ENCODE peak calls at places on chromosomes 12 and 14, in nine cellular contexts. T is RWPE2; I is Panc1; W is psoas muscle; Z is heart right ventricle; Q is thyroid gland; E is uterus; H is naive thymus-derived CD4-positive, alpha-beta T cell; X is Peyer's patch. P is an unnamed sample.

GRCh38 chr12:6539276-6540134 is 5.2 kb downstream of the GAPDH start:
- DNase-seq in T (no peak), I (no peak), W (no peak), Z (no peak), Q (no peak), E (no peak), H (no peak), X (no peak), P (no peak)

GRCh38 chr14:33061667-33062325 is 123.1 kb downstream of the NPAS3 start:
- DNase-seq in T (no peak), I (no peak), W (no peak), Z (no peak), Q (no peak), E (no peak), H (no peak), X (no peak), P (no peak)

GRCh38 chr12:90085491-90086274 is 377.0 kb upstream of the ATP2B1 start:
- DNase-seq in T (no peak), I (no peak), W (no peak), Z (no peak), Q (no peak), E (no peak), H (no peak), X (no peak), P (no peak)

GRCh38 chr14:104731249-104731924 is 7.4 kb downstream of the ADSS1 start:
- DNase-seq in T (no peak), I (no peak), W (no peak), Z (no peak), Q (no peak), E (no peak), H (no peak), X (no peak), P (no peak)

GRCh38 chr12:60266381-60266852 is 670.6 kb downstream of the SLC16A7 start:
- DNase-seq in T (no peak), I (peak; percentile 88), W (no peak), Z (no peak), Q (no peak), E (no peak), H (no peak), X (no peak), P (no peak)

GRCh38 chr12:91111366-91112321 is at the start of gene LUM:
- DNase-seq in T (no peak), I (no peak), W (peak; percentile 47), Z (peak; percentile 42), Q (peak; percentile 18), E (peak; percentile 41), H (no peak), X (peak; percentile 18), P (peak; percentile 74)

GRCh38 chr14:99261916-99262787 is 9.8 kb downstream of the BCL11B start:
- DNase-seq in T (peak; percentile 43), I (no peak), W (no peak), Z (no peak), Q (no peak), E (no peak), H (peak; percentile 93), X (peak; percentile 83), P (no peak)

GRCh38 chr14:77638738-77639137 is 22.3 kb upstream of the SPTLC2 start:
- DNase-seq in T (peak; percentile 85), I (no peak), W (no peak), Z (no peak), Q (no peak), E (no peak), H (no peak), X (no peak), P (no peak)

GRCh38 chr14:34301107-34301734 is 160.8 kb downstream of the SPTSSA start:
- DNase-seq in T (no peak), I (no peak), W (no peak), Z (no peak), Q (no peak), E (no peak), H (no peak), X (no peak), P (no peak)

GRCh38 chr12:5096241-5096880 is 52.7 kb downstream of the KCNA5 start:
- DNase-seq in T (no peak), I (no peak), W (no peak), Z (no peak), Q (no peak), E (no peak), H (no peak), X (no peak), P (no peak)

GRCh38 chr14:70882771-70883492 is 24.3 kb upstream of the PCNX1 start:
- DNase-seq in T (no peak), I (no peak), W (no peak), Z (peak; percentile 20), Q (no peak), E (no peak), H (no peak), X (no peak), P (no peak)

GRCh38 chr12:108017658-108018057 is 111.4 kb upstream of the WSCD2 start:
- DNase-seq in T (no peak), I (no peak), W (no peak), Z (no peak), Q (no peak), E (no peak), H (no peak), X (no peak), P (no peak)

GRCh38 chr12:128425883-128426282 is 158.9 kb downstream of the TMEM132C start:
- DNase-seq in T (no peak), I (no peak), W (no peak), Z (no peak), Q (no peak), E (no peak), H (no peak), X (no peak), P (no peak)

GRCh38 chr12:105220929-105221290 is 15.1 kb downstream of the APPL2 start:
- DNase-seq in T (no peak), I (no peak), W (no peak), Z (no peak), Q (no peak), E (no peak), H (no peak), X (no peak), P (no peak)

GRCh38 chr12:69332815-69333358 is 15.3 kb upstream of the LYZ start:
- DNase-seq in T (no peak), I (no peak), W (no peak), Z (no peak), Q (no peak), E (no peak), H (no peak), X (no peak), P (no peak)

GRCh38 chr12:538731-539539 is 79.2 kb downstream of the B4GALNT3 start:
- DNase-seq in T (no peak), I (no peak), W (peak; percentile 68), Z (peak; percentile 55), Q (peak; percentile 62), E (no peak), H (peak; percentile 89), X (no peak), P (no peak)

GRCh38 chr14:77309122-77309521 is 11.6 kb downstream of the POMT2 start:
- DNase-seq in T (no peak), I (no peak), W (no peak), Z (no peak), Q (no peak), E (no peak), H (no peak), X (no peak), P (no peak)

GRCh38 chr14:59483360-59483759 is 848 bp downstream of the L3HYPDH start:
- DNase-seq in T (no peak), I (peak; percentile 1), W (no peak), Z (no peak), Q (no peak), E (no peak), H (no peak), X (no peak), P (no peak)

GRCh38 chr14:61568572-61569011 is 126.7 kb upstream of the HIF1A start:
- DNase-seq in T (no peak), I (no peak), W (no peak), Z (no peak), Q (peak; percentile 95), E (no peak), H (peak; percentile 72), X (peak; percentile 90), P (peak; percentile 57)

GRCh38 chr12:50215033-50215432 is 47.9 kb upstream of the CERS5 start:
- DNase-seq in T (no peak), I (no peak), W (no peak), Z (no peak), Q (no peak), E (no peak), H (no peak), X (no peak), P (no peak)

GRCh38 chr12:50214018-50214417 is 46.8 kb upstream of the CERS5 start:
- DNase-seq in T (no peak), I (no peak), W (no peak), Z (no peak), Q (no peak), E (no peak), H (no peak), X (no peak), P (no peak)

GRCh38 chr12:50218386-50218785 is 51.2 kb upstream of the CERS5 start:
- DNase-seq in T (peak; percentile 78), I (peak; percentile 81), W (no peak), Z (no peak), Q (no peak), E (no peak), H (no peak), X (no peak), P (no peak)

GRCh38 chr12:50219544-50219943 is 52.4 kb upstream of the CERS5 start:
- DNase-seq in T (no peak), I (no peak), W (no peak), Z (no peak), Q (no peak), E (no peak), H (no peak), X (no peak), P (no peak)

GRCh38 chr12:50217202-50217601 is 50.0 kb upstream of the CERS5 start:
- DNase-seq in T (no peak), I (no peak), W (no peak), Z (no peak), Q (no peak), E (no peak), H (no peak), X (no peak), P (no peak)
- H3K4me1 ChIP-seq in T (peaks cover 76% of the 10 kb centered on the region), I (peaks cover 33% of the 10 kb centered on the region), W (peaks cover 23% of the 10 kb centered on the region), Z (peaks cover 41% of the 10 kb centered on the region), Q (peaks cover 17% of the 10 kb centered on the region), E (peaks cover 2% of the 10 kb centered on the region), H (peaks cover 6% of the 10 kb centered on the region), X (no peaks in the 10 kb centered on the region), P (no peaks in the 10 kb centered on the region)

GRCh38 chr12:34598352-34598827 is 576.1 kb downstream of the ALG10 start:
- DNase-seq in T (no peak), I (no peak), W (no peak), Z (no peak), Q (no peak), E (peak; percentile 3), H (no peak), X (no peak), P (peak; percentile 30)
- H3K9me3 ChIP-seq in T (peaks cover 9% of the 10 kb centered on the region), I (no peaks in the 10 kb centered on the region), W (peaks cover 16% of the 10 kb centered on the region), Z (peaks cover 100% of the 10 kb centered on the region), Q (no peaks in the 10 kb centered on the region), E (no peaks in the 10 kb centered on the region), H (peaks cover 88% of the 10 kb centered on the region), X (no peaks in the 10 kb centered on the region), P (peaks cover 48% of the 10 kb centered on the region)

GRCh38 chr14:52049271-52049670 is 19.6 kb downstream of the NID2 start:
- DNase-seq in T (no peak), I (no peak), W (no peak), Z (no peak), Q (peak; percentile 61), E (no peak), H (no peak), X (no peak), P (no peak)
- H3K4me1 ChIP-seq in T (peaks cover 7% of the 10 kb centered on the region), I (no peaks in the 10 kb centered on the region), W (peaks cover 4% of the 10 kb centered on the region), Z (peaks cover 100% of the 10 kb centered on the region), Q (peaks cover 89% of the 10 kb centered on the region), E (peaks cover 17% of the 10 kb centered on the region), H (no peaks in the 10 kb centered on the region), X (no peaks in the 10 kb centered on the region), P (no peaks in the 10 kb centered on the region)

GRCh38 chr14:100687386-100687785 is 39.3 kb upstream of the DLK1 start:
- DNase-seq in T (no peak), I (no peak), W (no peak), Z (no peak), Q (no peak), E (no peak), H (no peak), X (no peak), P (no peak)
- H3K9me3 ChIP-seq in T (no peaks in the 10 kb centered on the region), I (no peaks in the 10 kb centered on the region), W (no peaks in the 10 kb centered on the region), Z (no peaks in the 10 kb centered on the region), Q (no peaks in the 10 kb centered on the region), E (no peaks in the 10 kb centered on the region), H (no peaks in the 10 kb centered on the region), X (no peaks in the 10 kb centered on the region), P (no peaks in the 10 kb centered on the region)

P was measured in right atrium auricular region.